ENCODE peak calls at places on chromosomes 6 and 20, in ten cellular contexts. W is stomach, Q is A549, Z is ovary, L is upper lobe of left lung, X is sigmoid colon, F is GM12878, I is HepG2, G is tibial nerve, S is esophagus muscularis mucosa. O is an unnamed sample.

GRCh38 chr20:7772376-7772775 is 167.9 kb downstream of the HAO1 start:
- DNase-seq in W (no peak), Q (no peak), Z (no peak), L (no peak), X (no peak), F (no peak), I (no peak), G (no peak), S (no peak), O (no peak)

GRCh38 chr6:27940766-27941165 is 16.3 kb upstream of the OR2B6 start:
- DNase-seq in W (no peak), Q (no peak), Z (no peak), L (no peak), X (no peak), F (no peak), I (no peak), G (no peak), S (no peak), O (no peak)

GRCh38 chr6:109164331-109164730 is 69.0 kb downstream of the CEP57L1 start:
- DNase-seq in W (no peak), Q (no peak), Z (no peak), L (no peak), X (no peak), F (no peak), I (no peak), G (no peak), S (no peak), O (no peak)

GRCh38 chr6:105799051-105799450 is 287.1 kb upstream of the PRDM1 start:
- DNase-seq in W (no peak), Q (no peak), Z (peak; percentile 45), L (no peak), X (peak; percentile 71), F (no peak), I (no peak), G (no peak), S (no peak), O (peak; percentile 14)

GRCh38 chr6:26271640-26272090 is 93.3 kb upstream of the BTN3A2 start:
- DNase-seq in W (no peak), Q (no peak), Z (no peak), L (no peak), X (no peak), F (no peak), I (no peak), G (no peak), S (no peak), O (peak; percentile 27)

GRCh38 chr20:3681931-3682820 is at the start of gene ADAM33:
- DNase-seq in W (peak; percentile 36), Q (no peak), Z (peak; percentile 63), L (no peak), X (peak; percentile 87), F (no peak), I (no peak), G (peak; percentile 44), S (no peak), O (peak; percentile 44)

GRCh38 chr20:40675599-40676221 is 13.3 kb downstream of the MAFB start:
- DNase-seq in W (no peak), Q (no peak), Z (no peak), L (peak; percentile 43), X (no peak), F (no peak), I (no peak), G (no peak), S (no peak), O (no peak)

GRCh38 chr6:99011151-99011550 is 63.4 kb upstream of the FBXL4 start:
- DNase-seq in W (no peak), Q (no peak), Z (no peak), L (no peak), X (no peak), F (no peak), I (no peak), G (no peak), S (no peak), O (no peak)

GRCh38 chr6:31158863-31159855 is 770 bp downstream of the TCF19 start:
- DNase-seq in W (no peak), Q (peak; percentile 15), Z (no peak), L (no peak), X (peak; percentile 63), F (no peak), I (peak; percentile 31), G (no peak), S (no peak), O (no peak)

GRCh38 chr6:169171010-169171409 is 82.6 kb downstream of the THBS2 start:
- DNase-seq in W (no peak), Q (no peak), Z (no peak), L (no peak), X (no peak), F (no peak), I (no peak), G (no peak), S (no peak), O (no peak)

GRCh38 chr6:157045831-157046454 is 268.8 kb downstream of the ARID1B start:
- DNase-seq in W (no peak), Q (peak; percentile 31), Z (no peak), L (no peak), X (no peak), F (no peak), I (peak; percentile 29), G (no peak), S (no peak), O (no peak)

GRCh38 chr20:2585811-2586210 is 49.4 kb downstream of the TMC2 start:
- DNase-seq in W (no peak), Q (no peak), Z (no peak), L (no peak), X (no peak), F (no peak), I (no peak), G (no peak), S (peak; percentile 47), O (no peak)

DNA sequence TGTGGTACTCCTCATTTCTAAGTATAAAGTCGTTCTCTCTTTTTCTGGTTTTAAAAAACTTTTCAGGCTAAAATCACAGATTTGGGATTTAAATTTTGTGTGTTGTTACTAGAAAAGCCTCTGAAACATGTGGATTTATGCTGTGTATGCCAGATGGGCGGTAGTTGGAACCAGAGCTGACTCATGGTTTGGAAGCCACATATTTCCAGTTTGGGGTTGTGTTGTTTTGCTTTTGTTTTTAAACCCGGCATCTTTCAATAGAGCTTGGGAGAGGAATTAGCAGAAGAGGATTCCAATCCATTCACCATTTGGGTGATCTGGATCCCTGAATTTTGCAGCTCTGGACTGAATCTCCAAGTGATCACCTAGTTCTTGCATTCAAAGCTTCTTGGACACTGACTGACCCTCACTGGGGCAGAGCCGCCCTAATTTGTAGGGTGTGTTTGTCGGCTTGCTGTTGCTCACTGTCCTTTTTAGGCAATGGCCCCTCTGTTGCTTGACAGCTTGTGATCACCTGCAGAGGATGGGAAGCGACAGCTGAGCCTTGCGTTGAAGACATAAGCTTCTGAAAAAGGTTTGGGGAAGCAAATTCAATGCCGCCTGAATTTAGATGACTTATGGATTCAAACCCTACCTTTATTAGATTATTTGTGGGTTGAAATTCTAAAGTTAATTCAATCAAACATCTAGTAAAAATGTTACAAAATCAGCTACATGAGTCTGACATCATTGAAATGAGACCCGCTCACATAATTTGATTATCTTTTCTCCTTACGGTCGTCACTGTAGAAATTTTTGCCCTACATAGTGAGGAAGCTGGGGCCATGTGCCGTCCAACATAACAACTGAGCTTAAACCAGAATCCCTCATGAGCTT is 79.9 kb upstream of the CD83 start:
- DNase-seq in W (no peak), Q (no peak), Z (no peak), L (no peak), X (no peak), F (no peak), I (no peak), G (no peak), S (no peak), O (no peak)
- H3K4me3 ChIP-seq in W (no peak overlapping the region), Q (no peak overlapping the region), Z (no peak overlapping the region), L (no peak overlapping the region), X (no peak overlapping the region), F (no peak overlapping the region), I (no peak overlapping the region), G (no peak overlapping the region), S (no peak overlapping the region), O (no peak overlapping the region)

GRCh38 chr20:1473244-1473635 is 6.6 kb upstream of the NSFL1C start:
- DNase-seq in W (no peak), Q (no peak), Z (no peak), L (no peak), X (no peak), F (no peak), I (no peak), G (no peak), S (peak; percentile 57), O (no peak)
- H3K4me1 ChIP-seq in W (peaks cover 29% of the 10 kb centered on the region), Q (peaks cover 33% of the 10 kb centered on the region), Z (no peaks in the 10 kb centered on the region), L (peaks cover 10% of the 10 kb centered on the region), X (peaks cover 10% of the 10 kb centered on the region), F (peaks cover 3% of the 10 kb centered on the region), I (peaks cover 42% of the 10 kb centered on the region), G (peaks cover 12% of the 10 kb centered on the region), S (peaks cover 11% of the 10 kb centered on the region), O (no peaks in the 10 kb centered on the region)

GRCh38 chr6:144969154-144969553 is 684.0 kb downstream of the UTRN start:
- DNase-seq in W (no peak), Q (no peak), Z (no peak), L (no peak), X (no peak), F (no peak), I (no peak), G (no peak), S (no peak), O (no peak)

DNA sequence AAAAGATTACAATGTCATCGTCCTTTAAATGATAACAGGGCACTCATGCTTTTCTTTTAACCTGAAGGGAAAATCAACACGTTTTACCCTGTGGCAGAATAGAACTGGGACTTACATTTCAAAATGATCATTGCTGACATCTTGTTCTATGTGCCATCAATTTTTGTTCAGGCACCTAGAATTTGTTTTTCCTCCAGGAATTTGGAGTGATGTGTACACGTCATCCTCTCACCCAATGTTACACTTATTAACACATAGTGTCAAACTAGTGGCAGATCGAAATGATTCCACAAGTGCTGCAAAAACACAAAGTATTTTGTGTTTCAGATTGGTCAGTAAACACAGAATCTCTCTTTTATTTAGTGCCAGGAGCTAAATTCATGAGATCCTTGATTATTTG is 684.7 kb downstream of the UTRN start:
- DNase-seq in W (no peak), Q (no peak), Z (no peak), L (no peak), X (no peak), F (no peak), I (no peak), G (no peak), S (no peak), O (no peak)
- TF ChIP-seq EP300 in W (no peak), Q (no peak), Z (no peak), L (no peak), X (no peak), F (no peak), I (no peak), G (no peak), S (no peak), O (no peak)

DNA sequence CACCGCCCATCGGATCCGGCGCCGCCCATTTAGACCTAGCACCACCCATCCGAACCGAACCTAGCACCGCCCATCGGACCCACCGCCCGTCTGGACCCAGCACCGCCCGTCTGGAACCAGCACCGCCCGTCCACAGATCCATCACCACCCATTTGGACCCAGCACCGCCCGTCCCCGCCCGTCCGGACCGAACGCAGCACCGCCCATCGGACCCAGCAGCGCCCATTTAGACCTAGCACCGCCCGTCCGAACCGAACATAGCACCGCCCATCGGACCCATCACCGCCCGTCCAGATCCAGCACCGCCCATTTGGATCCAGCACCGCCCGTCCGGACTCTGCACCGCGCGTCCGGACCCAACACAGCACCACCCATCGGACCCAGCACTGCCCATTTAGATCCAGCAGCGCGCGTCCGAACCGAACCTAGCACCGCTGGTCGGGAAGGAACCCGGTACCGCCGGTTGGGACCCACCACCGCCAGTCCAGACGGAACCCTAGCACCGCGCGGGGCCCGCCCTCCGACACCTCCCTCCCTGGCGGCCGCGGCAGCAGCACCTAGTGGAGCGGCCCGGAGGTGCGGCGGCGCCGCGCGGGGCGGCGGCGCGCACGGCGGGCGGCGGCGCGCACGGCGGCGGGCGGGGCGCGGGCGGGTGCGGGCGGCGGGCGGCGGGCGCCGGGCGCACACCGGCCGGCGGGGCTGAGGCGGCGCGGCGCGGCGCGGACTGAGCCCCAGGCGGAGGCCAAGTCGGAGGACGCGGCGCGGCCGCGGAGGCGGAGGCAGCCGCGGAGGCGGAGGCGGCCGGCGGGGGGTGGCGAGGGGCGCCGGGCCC is at the start of gene AFDN:
- DNase-seq in W (peak; percentile 82), Q (peak; percentile 51), Z (peak; percentile 76), L (peak; percentile 64), X (peak; percentile 91), F (no peak), I (no peak), G (peak; percentile 59), S (no peak), O (peak; percentile 83)
- H3K4me3 ChIP-seq in W (peak within 1 kb of the TSS; percentile 84), Q (peak within 1 kb of the TSS; percentile 97), Z (peak within 1 kb of the TSS; percentile 78), L (peak within 1 kb of the TSS; percentile 81), X (peak within 1 kb of the TSS; percentile 67), F (peak within 1 kb of the TSS; percentile 84), I (peak within 1 kb of the TSS; percentile 79), G (peak within 1 kb of the TSS; percentile 75), S (peak within 1 kb of the TSS; percentile 91), O (peak within 1 kb of the TSS; percentile 62)

O was measured in transverse colon.